ENCODE peak calls at places on chromosomes 2 and 18, in seven cellular contexts. T is left cardiac atrium; Z is stimulated activated CD8-positive, alpha-beta memory T cell treated with anti-CD3 and anti-CD28 coated beads, Interleukin-7, amount 100 ng/mL, for 1 hour; X is naive thymus-derived CD8-positive, alpha-beta T cell; O is GM23248; F is right lobe of liver; Q is activated CD4-positive, alpha-beta T cell treated with anti-CD3 and anti-CD28 coated beads for 48 hours. W is an unnamed sample.

GRCh38 chr2:112869258-112869842 is 32.8 kb upstream of the IL1B start:
- DNase-seq in T (peak; percentile 89), Z (no peak), X (no peak), O (peak; percentile 82), F (no peak), Q (peak; percentile 25), W (peak; percentile 96)

GRCh38 chr2:14348247-14348646 is 284.3 kb upstream of the LRATD1 start:
- DNase-seq in T (no peak), Z (no peak), X (no peak), O (peak; percentile 10), F (no peak), Q (no peak), W (no peak)

GRCh38 chr2:155733091-155733870 is 599.2 kb downstream of the NR4A2 start:
- DNase-seq in T (no peak), Z (no peak), X (no peak), O (no peak), F (no peak), Q (no peak), W (no peak)

GRCh38 chr2:108620656-108621055 is 86.4 kb downstream of the LIMS1 start:
- DNase-seq in T (no peak), Z (no peak), X (no peak), O (no peak), F (no peak), Q (no peak), W (no peak)

GRCh38 chr2:124024491-124025348 is at the start of gene CNTNAP5:
- DNase-seq in T (peak; percentile 51), Z (no peak), X (no peak), O (peak; percentile 57), F (peak; percentile 63), Q (peak; percentile 45), W (peak; percentile 29)

GRCh38 chr2:73896362-73897239 is 3.8 kb downstream of the ACTG2 start:
- DNase-seq in T (no peak), Z (peak; percentile 17), X (no peak), O (peak; percentile 93), F (no peak), Q (peak; percentile 54), W (peak; percentile 32)

GRCh38 chr2:69545477-69545932 is 98.0 kb downstream of the AAK1 start:
- DNase-seq in T (no peak), Z (no peak), X (no peak), O (no peak), F (no peak), Q (no peak), W (no peak)

GRCh38 chr2:203451011-203451410 is 84.1 kb downstream of the RAPH1 start:
- DNase-seq in T (no peak), Z (no peak), X (no peak), O (peak; percentile 49), F (no peak), Q (no peak), W (no peak)

GRCh38 chr2:32663864-32664263 is 36.0 kb downstream of the TTC27 start:
- DNase-seq in T (no peak), Z (no peak), X (no peak), O (no peak), F (no peak), Q (no peak), W (no peak)

GRCh38 chr2:127790694-127791529 is 20.1 kb downstream of the WDR33 start:
- DNase-seq in T (no peak), Z (no peak), X (no peak), O (peak; percentile 12), F (no peak), Q (peak; percentile 27), W (no peak)

GRCh38 chr2:203594541-203594940 is 59.4 kb upstream of the RAPH1 start:
- DNase-seq in T (no peak), Z (no peak), X (no peak), O (peak; percentile 37), F (no peak), Q (no peak), W (no peak)

GRCh38 chr2:238444242-238444641 is 17.5 kb downstream of the ASB1 start:
- DNase-seq in T (no peak), Z (no peak), X (no peak), O (no peak), F (no peak), Q (no peak), W (no peak)

GRCh38 chr2:46333912-46334311 is 36.7 kb downstream of the EPAS1 start:
- DNase-seq in T (no peak), Z (no peak), X (no peak), O (peak; percentile 39), F (no peak), Q (no peak), W (no peak)

GRCh38 chr2:238203973-238204683 is 633 bp upstream of the ILKAP start:
- DNase-seq in T (no peak), Z (no peak), X (no peak), O (no peak), F (no peak), Q (no peak), W (no peak)

GRCh38 chr18:48915621-48916425 is 34.9 kb downstream of the SMAD7 start:
- DNase-seq in T (peak; percentile 12), Z (no peak), X (no peak), O (peak; percentile 53), F (no peak), Q (no peak), W (no peak)

GRCh38 chr2:177165103-177165583 is 47.5 kb upstream of the HNRNPA3 start:
- DNase-seq in T (peak; percentile 42), Z (no peak), X (no peak), O (peak; percentile 79), F (peak; percentile 27), Q (no peak), W (peak; percentile 48)